ENCODE peak calls at places on chromosome 4, in nine cellular contexts. One of them, this sample, is unnamed.

GRCh38 chr4:41067369-41067768 is 147.0 kb downstream of the APBB2 start:
- DNase-seq in GM06990: no peak
- DNase-seq in fibroblast of the aortic adventitia: no peak
- DNase-seq in BJ: no peak
- DNase-seq in choroid plexus epithelial cell: peak; percentile 56
- DNase-seq in IMR-90: peak; percentile 53
- DNase-seq in lower leg skin: no peak
- DNase-seq in Peyer's patch: no peak
- DNase-seq in SK-N-SH: no peak
- DNase-seq in this sample: peak; percentile 52

GRCh38 chr4:150769235-150769634 is 187.3 kb downstream of the MAB21L2 start:
- DNase-seq in BJ: no peak
- DNase-seq in fibroblast of the aortic adventitia: peak; percentile 64
- DNase-seq in IMR-90: peak; percentile 70
- DNase-seq in SK-N-SH: no peak
- DNase-seq in lower leg skin: no peak
- DNase-seq in choroid plexus epithelial cell: peak; percentile 71
- DNase-seq in Peyer's patch: peak; percentile 67
- DNase-seq in GM06990: no peak
- DNase-seq in this sample: peak; percentile 86

GRCh38 chr4:137601924-137602323 is 69.6 kb upstream of the PCDH18 start:
- DNase-seq in Peyer's patch: no peak
- DNase-seq in lower leg skin: no peak
- DNase-seq in choroid plexus epithelial cell: peak; percentile 31
- DNase-seq in IMR-90: peak; percentile 28
- DNase-seq in SK-N-SH: no peak
- DNase-seq in GM06990: no peak
- DNase-seq in fibroblast of the aortic adventitia: no peak
- DNase-seq in BJ: no peak
- DNase-seq in this sample: no peak

GRCh38 chr4:1345905-1346780 is 865 bp upstream of the UVSSA start:
- DNase-seq in lower leg skin: peak; percentile 93
- DNase-seq in IMR-90: peak; percentile 16
- DNase-seq in choroid plexus epithelial cell: peak; percentile 66
- DNase-seq in Peyer's patch: peak; percentile 72
- DNase-seq in BJ: no peak
- DNase-seq in SK-N-SH: peak; percentile 85
- DNase-seq in fibroblast of the aortic adventitia: peak; percentile 29
- DNase-seq in GM06990: no peak
- DNase-seq in this sample: peak; percentile 17

GRCh38 chr4:687975-688694 is 816 bp downstream of the SLC49A3 start:
- DNase-seq in Peyer's patch: peak; percentile 51
- DNase-seq in GM06990: no peak
- DNase-seq in IMR-90: no peak
- DNase-seq in BJ: no peak
- DNase-seq in fibroblast of the aortic adventitia: no peak
- DNase-seq in SK-N-SH: no peak
- DNase-seq in choroid plexus epithelial cell: no peak
- DNase-seq in lower leg skin: no peak
- DNase-seq in this sample: no peak

GRCh38 chr4:17358236-17358635 is 153.7 kb downstream of the QDPR start:
- DNase-seq in Peyer's patch: no peak
- DNase-seq in SK-N-SH: no peak
- DNase-seq in choroid plexus epithelial cell: no peak
- DNase-seq in BJ: no peak
- DNase-seq in fibroblast of the aortic adventitia: peak; percentile 5
- DNase-seq in IMR-90: no peak
- DNase-seq in lower leg skin: no peak
- DNase-seq in GM06990: no peak
- DNase-seq in this sample: no peak

GRCh38 chr4:40648742-40649281 is 19.1 kb upstream of the RBM47 start:
- DNase-seq in choroid plexus epithelial cell: no peak
- DNase-seq in lower leg skin: no peak
- DNase-seq in Peyer's patch: peak; percentile 49
- DNase-seq in IMR-90: no peak
- DNase-seq in fibroblast of the aortic adventitia: no peak
- DNase-seq in SK-N-SH: no peak
- DNase-seq in BJ: no peak
- DNase-seq in GM06990: no peak
- DNase-seq in this sample: peak; percentile 61

GRCh38 chr4:69855822-69856221 is 4.1 kb downstream of the SULT1E1 start:
- DNase-seq in BJ: no peak
- DNase-seq in IMR-90: no peak
- DNase-seq in GM06990: no peak
- DNase-seq in choroid plexus epithelial cell: no peak
- DNase-seq in lower leg skin: no peak
- DNase-seq in Peyer's patch: no peak
- DNase-seq in SK-N-SH: no peak
- DNase-seq in fibroblast of the aortic adventitia: no peak
- DNase-seq in this sample: no peak

GRCh38 chr4:132683957-132684356 is 465.1 kb upstream of the PCDH10 start:
- DNase-seq in fibroblast of the aortic adventitia: no peak
- DNase-seq in SK-N-SH: no peak
- DNase-seq in lower leg skin: no peak
- DNase-seq in IMR-90: no peak
- DNase-seq in choroid plexus epithelial cell: no peak
- DNase-seq in GM06990: no peak
- DNase-seq in BJ: no peak
- DNase-seq in Peyer's patch: no peak
- DNase-seq in this sample: no peak

GRCh38 chr4:107937040-107937439 is 5.7 kb downstream of the CYP2U1 start:
- DNase-seq in Peyer's patch: no peak
- DNase-seq in fibroblast of the aortic adventitia: no peak
- DNase-seq in SK-N-SH: no peak
- DNase-seq in BJ: no peak
- DNase-seq in GM06990: no peak
- DNase-seq in choroid plexus epithelial cell: no peak
- DNase-seq in lower leg skin: no peak
- DNase-seq in IMR-90: no peak
- DNase-seq in this sample: no peak

GRCh38 chr4:145909331-145909730 is 29.3 kb downstream of the ZNF827 start:
- DNase-seq in SK-N-SH: peak; percentile 20
- DNase-seq in fibroblast of the aortic adventitia: peak; percentile 30
- DNase-seq in IMR-90: no peak
- DNase-seq in Peyer's patch: peak; percentile 86
- DNase-seq in choroid plexus epithelial cell: no peak
- DNase-seq in lower leg skin: no peak
- DNase-seq in GM06990: no peak
- DNase-seq in BJ: no peak
- DNase-seq in this sample: peak; percentile 73

GRCh38 chr4:145907827-145908226 is 30.8 kb downstream of the ZNF827 start:
- DNase-seq in SK-N-SH: no peak
- DNase-seq in BJ: no peak
- DNase-seq in fibroblast of the aortic adventitia: no peak
- DNase-seq in choroid plexus epithelial cell: peak; percentile 56
- DNase-seq in Peyer's patch: no peak
- DNase-seq in lower leg skin: no peak
- DNase-seq in GM06990: no peak
- DNase-seq in IMR-90: peak; percentile 32
- DNase-seq in this sample: no peak

GRCh38 chr4:145904413-145905177 is 34.0 kb downstream of the ZNF827 start:
- DNase-seq in GM06990: no peak
- DNase-seq in Peyer's patch: peak; percentile 63
- DNase-seq in lower leg skin: no peak
- DNase-seq in IMR-90: peak; percentile 8
- DNase-seq in choroid plexus epithelial cell: no peak
- DNase-seq in BJ: no peak
- DNase-seq in SK-N-SH: no peak
- DNase-seq in fibroblast of the aortic adventitia: no peak
- DNase-seq in this sample: peak; percentile 25

GRCh38 chr4:145909773-145910172 is 28.9 kb downstream of the ZNF827 start:
- DNase-seq in SK-N-SH: no peak
- DNase-seq in fibroblast of the aortic adventitia: no peak
- DNase-seq in choroid plexus epithelial cell: no peak
- DNase-seq in BJ: no peak
- DNase-seq in Peyer's patch: peak; percentile 57
- DNase-seq in lower leg skin: no peak
- DNase-seq in IMR-90: no peak
- DNase-seq in GM06990: no peak
- DNase-seq in this sample: peak; percentile 23

GRCh38 chr4:145907363-145907762 is 31.3 kb downstream of the ZNF827 start:
- DNase-seq in SK-N-SH: no peak
- DNase-seq in Peyer's patch: no peak
- DNase-seq in IMR-90: no peak
- DNase-seq in lower leg skin: no peak
- DNase-seq in fibroblast of the aortic adventitia: no peak
- DNase-seq in GM06990: no peak
- DNase-seq in choroid plexus epithelial cell: peak; percentile 47
- DNase-seq in BJ: no peak
- DNase-seq in this sample: no peak
- H3K4me3 ChIP-seq in SK-N-SH: no peak overlapping the region
- H3K4me3 ChIP-seq in Peyer's patch: no peak overlapping the region
- H3K4me3 ChIP-seq in IMR-90: no peak overlapping the region
- H3K4me3 ChIP-seq in lower leg skin: no peak overlapping the region
- H3K4me3 ChIP-seq in fibroblast of the aortic adventitia: no peak overlapping the region
- H3K4me3 ChIP-seq in GM06990: no peak overlapping the region
- H3K4me3 ChIP-seq in choroid plexus epithelial cell: no peak overlapping the region
- H3K4me3 ChIP-seq in BJ: no peak overlapping the region
- H3K4me3 ChIP-seq in this sample: no peak overlapping the region

DNA sequence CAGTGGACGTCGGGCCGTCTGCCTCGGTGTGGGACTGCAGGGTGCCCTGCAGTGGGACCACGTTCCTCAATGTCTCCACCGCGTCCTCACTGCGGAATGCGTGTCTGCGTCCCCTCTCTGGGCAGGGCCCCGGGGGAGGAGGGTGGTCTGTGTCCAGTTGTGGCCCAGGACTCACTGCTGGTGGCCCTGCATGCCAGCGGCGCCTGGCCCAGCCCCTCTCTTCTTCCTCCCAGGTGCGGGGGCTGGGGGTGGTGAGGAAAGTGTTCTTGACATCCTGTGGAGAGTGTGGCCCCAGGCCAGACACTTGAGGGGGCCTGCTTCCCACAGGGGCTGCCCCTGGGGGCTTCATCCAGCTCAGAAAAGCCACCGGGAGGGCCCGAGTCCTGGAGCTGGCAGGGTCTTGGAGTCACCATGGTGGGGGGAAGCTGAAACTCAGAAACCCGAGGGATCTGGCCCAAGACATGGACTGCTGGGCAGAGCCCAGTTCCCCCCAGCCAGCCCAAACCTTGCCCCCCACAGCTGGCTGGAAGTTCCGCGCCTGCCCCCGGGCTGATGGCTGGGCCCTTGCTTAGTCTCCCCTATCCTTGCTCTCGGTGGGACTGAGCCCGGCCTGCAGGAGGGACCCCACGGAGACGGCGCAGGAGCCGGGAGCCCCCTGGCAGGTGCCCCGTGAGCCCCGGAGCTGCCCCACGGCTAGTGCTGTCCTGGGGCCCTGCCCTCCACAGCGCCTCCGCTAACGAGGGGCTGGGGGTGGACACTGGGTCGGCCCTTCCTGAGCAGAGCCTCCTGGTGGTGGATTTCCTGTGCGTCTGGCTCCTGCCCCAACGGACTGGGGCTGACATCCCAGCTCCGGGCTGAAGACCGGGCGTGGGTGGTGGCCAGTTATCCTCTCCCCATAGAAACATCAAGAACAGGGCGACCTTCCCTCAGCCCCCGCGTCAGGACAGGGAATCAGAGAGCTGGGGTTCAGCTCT is 2.9 kb downstream of the DOK7 start:
- DNase-seq in IMR-90: no peak
- DNase-seq in fibroblast of the aortic adventitia: no peak
- DNase-seq in GM06990: no peak
- DNase-seq in lower leg skin: no peak
- DNase-seq in BJ: no peak
- DNase-seq in SK-N-SH: no peak
- DNase-seq in Peyer's patch: no peak
- DNase-seq in choroid plexus epithelial cell: no peak
- DNase-seq in this sample: peak; percentile 9
- TF ChIP-seq CTCF in IMR-90: peak; percentile 14
- TF ChIP-seq CTCF in fibroblast of the aortic adventitia: no peak
- TF ChIP-seq CTCF in GM06990: no peak
- TF ChIP-seq CTCF in lower leg skin: no peak
- TF ChIP-seq CTCF in BJ: peak; percentile 40
- TF ChIP-seq CTCF in SK-N-SH: peak; percentile 14
- TF ChIP-seq CTCF in Peyer's patch: no peak
- TF ChIP-seq CTCF in choroid plexus epithelial cell: peak; percentile 38
- TF ChIP-seq CTCF in this sample: peak; percentile 12

GRCh38 chr4:165972747-165973146 is 99.7 kb downstream of the TLL1 start:
- DNase-seq in lower leg skin: no peak
- DNase-seq in Peyer's patch: no peak
- DNase-seq in BJ: no peak
- DNase-seq in IMR-90: no peak
- DNase-seq in SK-N-SH: no peak
- DNase-seq in choroid plexus epithelial cell: no peak
- DNase-seq in GM06990: no peak
- DNase-seq in fibroblast of the aortic adventitia: no peak
- DNase-seq in this sample: no peak
- H3K4me3 ChIP-seq in lower leg skin: no peak overlapping the region
- H3K4me3 ChIP-seq in Peyer's patch: no peak overlapping the region
- H3K4me3 ChIP-seq in BJ: no peak overlapping the region
- H3K4me3 ChIP-seq in IMR-90: no peak overlapping the region
- H3K4me3 ChIP-seq in SK-N-SH: no peak overlapping the region
- H3K4me3 ChIP-seq in choroid plexus epithelial cell: no peak overlapping the region
- H3K4me3 ChIP-seq in GM06990: no peak overlapping the region
- H3K4me3 ChIP-seq in fibroblast of the aortic adventitia: no peak overlapping the region
- H3K4me3 ChIP-seq in this sample: no peak overlapping the region

GRCh38 chr4:6718932-6719610 is 3.1 kb downstream of the BLOC1S4 start:
- DNase-seq in GM06990: no peak
- DNase-seq in IMR-90: no peak
- DNase-seq in BJ: no peak
- DNase-seq in lower leg skin: no peak
- DNase-seq in Peyer's patch: peak; percentile 40
- DNase-seq in choroid plexus epithelial cell: no peak
- DNase-seq in SK-N-SH: no peak
- DNase-seq in fibroblast of the aortic adventitia: no peak
- DNase-seq in this sample: no peak
- TF ChIP-seq CTCF in GM06990: no peak
- TF ChIP-seq CTCF in IMR-90: no peak
- TF ChIP-seq CTCF in BJ: no peak
- TF ChIP-seq CTCF in lower leg skin: no peak
- TF ChIP-seq CTCF in Peyer's patch: no peak
- TF ChIP-seq CTCF in choroid plexus epithelial cell: no peak
- TF ChIP-seq CTCF in SK-N-SH: no peak
- TF ChIP-seq CTCF in fibroblast of the aortic adventitia: no peak
- TF ChIP-seq CTCF in this sample: no peak

GRCh38 chr4:181176306-181176705 is 1066.9 kb upstream of the TENM3 start:
- DNase-seq in GM06990: no peak
- DNase-seq in fibroblast of the aortic adventitia: no peak
- DNase-seq in IMR-90: peak; percentile 5
- DNase-seq in SK-N-SH: no peak
- DNase-seq in Peyer's patch: no peak
- DNase-seq in choroid plexus epithelial cell: peak; percentile 24
- DNase-seq in BJ: no peak
- DNase-seq in lower leg skin: no peak
- DNase-seq in this sample: peak; percentile 1

DNA sequence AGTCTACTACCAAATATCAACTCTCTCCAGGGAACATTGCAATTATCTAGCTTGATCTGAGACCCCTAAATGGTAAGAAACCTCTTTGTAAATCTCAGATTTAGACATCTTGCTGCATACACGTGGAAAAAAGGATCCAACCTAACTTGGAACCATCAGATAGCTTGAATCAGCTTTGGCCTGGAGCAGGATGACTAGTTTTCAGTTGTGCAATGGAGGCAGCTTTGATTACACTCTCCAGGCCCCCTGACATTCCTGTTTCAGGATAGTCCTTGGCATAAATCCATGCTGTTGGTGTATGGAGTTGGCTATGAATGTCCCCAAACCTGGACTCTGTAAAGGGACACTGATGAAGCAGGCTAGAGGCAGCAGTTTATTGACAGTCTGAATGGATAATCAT is 1061.9 kb upstream of the TENM3 start:
- DNase-seq in SK-N-SH: no peak
- DNase-seq in fibroblast of the aortic adventitia: no peak
- DNase-seq in IMR-90: no peak
- DNase-seq in BJ: no peak
- DNase-seq in Peyer's patch: no peak
- DNase-seq in GM06990: no peak
- DNase-seq in choroid plexus epithelial cell: no peak
- DNase-seq in lower leg skin: no peak
- DNase-seq in this sample: peak; percentile 2
- H3K4me3 ChIP-seq in SK-N-SH: no peak overlapping the region
- H3K4me3 ChIP-seq in fibroblast of the aortic adventitia: no peak overlapping the region
- H3K4me3 ChIP-seq in IMR-90: no peak overlapping the region
- H3K4me3 ChIP-seq in BJ: no peak overlapping the region
- H3K4me3 ChIP-seq in Peyer's patch: no peak overlapping the region
- H3K4me3 ChIP-seq in GM06990: no peak overlapping the region
- H3K4me3 ChIP-seq in choroid plexus epithelial cell: no peak overlapping the region
- H3K4me3 ChIP-seq in lower leg skin: no peak overlapping the region
- H3K4me3 ChIP-seq in this sample: no peak overlapping the region